ENCODE peak calls at places on chromosomes 4 and X, in seven cellular contexts. U, L, V, H, Y, P and S are unnamed samples.

GRCh38 chrX:107714196-107714811 is 61.3 kb downstream of the TSC22D3 start:
- DNase-seq in H (no peak), U (no peak), V (no peak), Y (no peak), L (no peak), P (peak), S (no peak)

GRCh38 chrX:46575586-46575985 is 2.0 kb downstream of the CHST7 start:
- DNase-seq in Y (no peak), U (no peak), V (no peak), H (no peak), L (peak), P (no peak), S (no peak)

GRCh38 chr4:53680588-53680987 is 89.3 kb upstream of the LNX1 start:
- DNase-seq in V (no peak), U (no peak), H (no peak), L (no peak), P (no peak), Y (no peak), S (no peak)

GRCh38 chr4:110196871-110197420 is 1.5 kb downstream of the ELOVL6 start:
- DNase-seq in P (peak), V (no peak), L (peak), Y (peak), H (no peak), U (peak), S (peak)

GRCh38 chr4:34720563-34720962 is 1523.8 kb downstream of the ARAP2 start:
- DNase-seq in U (no peak), Y (peak), H (no peak), P (no peak), V (no peak), L (peak), S (no peak)

GRCh38 chrX:49278081-49278480 is 8.5 kb downstream of the PPP1R3F start:
- DNase-seq in U (no peak), L (no peak), V (no peak), H (no peak), P (no peak), Y (no peak), S (no peak)

GRCh38 chr4:85644061-85644460 is 169.1 kb downstream of the ARHGAP24 start:
- DNase-seq in H (no peak), L (no peak), P (no peak), U (no peak), Y (no peak), V (no peak), S (no peak)

GRCh38 chr4:168815373-168816345 is 194.4 kb downstream of the CBR4 start:
- DNase-seq in U (no peak), H (no peak), V (no peak), P (no peak), L (no peak), Y (peak), S (no peak)

GRCh38 chr4:42083816-42084215 is 68.6 kb downstream of the BEND4 start:
- DNase-seq in P (no peak), U (no peak), V (no peak), L (no peak), H (no peak), Y (no peak), S (no peak)

GRCh38 chr4:53490965-53491622 is 100.2 kb downstream of the LNX1 start:
- DNase-seq in P (no peak), L (peak), H (no peak), Y (peak), U (no peak), V (no peak), S (no peak)

GRCh38 chr4:7185487-7186030 is 6.8 kb upstream of the SORCS2 start:
- DNase-seq in Y (no peak), H (no peak), L (no peak), P (no peak), V (no peak), U (no peak), S (no peak)

GRCh38 chrX:38409289-38409688 is 56.9 kb downstream of the OTC start:
- DNase-seq in L (peak), V (no peak), U (no peak), H (no peak), Y (no peak), P (no peak), S (no peak)

GRCh38 chr4:159060161-159060560 is 42.7 kb upstream of the RAPGEF2 start:
- DNase-seq in P (no peak), U (no peak), H (no peak), V (no peak), Y (no peak), L (no peak), S (no peak)

GRCh38 chr4:88240297-88240714 is 44.1 kb downstream of the PPM1K start:
- DNase-seq in H (no peak), V (no peak), P (no peak), Y (no peak), L (no peak), U (no peak), S (peak)

GRCh38 chr4:577499-578450 is 1.7 kb upstream of the TMEM271 start:
- DNase-seq in V (no peak), Y (peak), U (no peak), L (peak), H (no peak), P (peak), S (no peak)

GRCh38 chr4:167274346-167274745 is 40.1 kb upstream of the SPOCK3 start:
- DNase-seq in L (no peak), Y (no peak), V (no peak), U (no peak), P (no peak), H (no peak), S (no peak)

GRCh38 chr4:121140712-121141111 is 23.4 kb downstream of the TNIP3 start:
- DNase-seq in U (no peak), V (no peak), Y (no peak), L (peak), P (no peak), H (no peak), S (no peak)

GRCh38 chrX:15350329-15350996 is 15.1 kb upstream of the PIGA start:
- DNase-seq in L (peak), H (no peak), Y (peak), U (no peak), P (no peak), V (no peak), S (no peak)

GRCh38 chr4:126386512-126386911 is 1071.8 kb downstream of the FAT4 start:
- DNase-seq in Y (no peak), L (no peak), V (no peak), H (no peak), U (no peak), P (no peak), S (no peak)

GRCh38 chr4:132344924-132345828 is 803.9 kb upstream of the PCDH10 start:
- DNase-seq in L (no peak), V (no peak), H (no peak), U (no peak), Y (no peak), P (no peak), S (no peak)

GRCh38 chr4:22356996-22357596 is 158.8 kb downstream of the ADGRA3 start:
- DNase-seq in L (peak), U (no peak), P (no peak), H (no peak), Y (peak), V (no peak), S (no peak)

GRCh38 chrX:110667706-110668105 is 127.9 kb downstream of the CHRDL1 start:
- DNase-seq in Y (no peak), V (no peak), P (no peak), L (peak), U (no peak), H (no peak), S (no peak)

GRCh38 chr4:138875886-138876608 is 139.5 kb upstream of the NOCT start:
- DNase-seq in L (peak), Y (no peak), V (no peak), U (no peak), P (no peak), H (no peak), S (no peak)

GRCh38 chr4:89268572-89269180 is 38.9 kb downstream of the GPRIN3 start:
- DNase-seq in H (no peak), P (no peak), Y (no peak), U (no peak), V (no peak), L (no peak), S (no peak)

GRCh38 chr4:150173854-150174398 is 95.7 kb downstream of the DCLK2 start:
- DNase-seq in H (no peak), Y (no peak), V (no peak), P (no peak), L (no peak), U (no peak), S (no peak)

GRCh38 chr4:100450449-100450848 is 67.4 kb downstream of the EMCN start:
- DNase-seq in H (no peak), L (no peak), P (no peak), U (no peak), Y (no peak), V (no peak), S (no peak)